ENCODE peak calls at places on chromosomes 3 and 15, in ten cellular contexts. Q, H, X, V, W, G, O, U, P and S are unnamed samples.

GRCh38 chr3:136171097-136171542 is 25.0 kb downstream of the MSL2 start:
- DNase-seq in P (no peak), V (no peak), O (no peak), Q (no peak), W (no peak), H (peak), X (no peak), U (no peak), G (no peak), S (no peak)

GRCh38 chr3:11244131-11244677 is 28.0 kb upstream of the ATG7 start:
- DNase-seq in H (no peak), O (no peak), X (no peak), V (no peak), P (no peak), U (no peak), G (no peak), Q (no peak), W (no peak), S (no peak)

GRCh38 chr3:127660621-127661253 is 12.0 kb upstream of the ABTB1 start:
- DNase-seq in H (no peak), G (no peak), V (no peak), X (no peak), U (no peak), P (no peak), O (no peak), Q (no peak), W (no peak), S (no peak)

GRCh38 chr15:90035095-90035834 is 34.1 kb downstream of the ZNF710 start:
- DNase-seq in H (no peak), U (peak), G (no peak), Q (peak), O (no peak), P (peak), W (no peak), V (peak), X (peak), S (no peak)

GRCh38 chr3:14289590-14290453 is 111.2 kb downstream of the LSM3 start:
- DNase-seq in U (no peak), O (no peak), X (no peak), G (no peak), W (no peak), Q (peak), P (no peak), H (peak), V (no peak), S (no peak)

GRCh38 chr3:126959921-126960603 is 22.9 kb upstream of the PLXNA1 start:
- DNase-seq in X (no peak), V (no peak), G (no peak), Q (no peak), O (no peak), U (peak), P (peak), H (no peak), W (no peak), S (no peak)

GRCh38 chr3:152497457-152497856 is 228.7 kb downstream of the MBNL1 start:
- DNase-seq in P (no peak), V (no peak), Q (no peak), H (no peak), G (no peak), U (no peak), O (no peak), X (no peak), W (no peak), S (no peak)

GRCh38 chr3:185175370-185175987 is 22.6 kb upstream of the C3orf70 start:
- DNase-seq in V (peak), G (no peak), W (peak), P (peak), H (no peak), O (peak), X (peak), U (no peak), Q (no peak), S (no peak)

GRCh38 chr3:58722526-58722925 is 56.0 kb upstream of the FAM3D start:
- DNase-seq in Q (no peak), X (no peak), V (no peak), O (no peak), P (no peak), H (no peak), W (no peak), G (no peak), U (no peak), S (no peak)